ENCODE peak calls at places on chromosome 2, in four cellular contexts. Z, J, X and T are unnamed samples.

GRCh38 chr2:128318776-128319456 is at the start of gene HS6ST1:
- DNase-seq in Z (peak; percentile 24), J (peak; percentile 69), X (peak; percentile 89), T (no peak)

GRCh38 chr2:106108351-106108750 is 85.8 kb downstream of the UXS1 start:
- DNase-seq in Z (no peak), J (no peak), X (no peak), T (peak; percentile 10)

GRCh38 chr2:157891630-157892016 is 15.5 kb upstream of the ACVR1 start:
- DNase-seq in Z (no peak), J (no peak), X (no peak), T (no peak)

GRCh38 chr2:120737802-120738516 is 2.3 kb downstream of the GLI2 start:
- DNase-seq in Z (no peak), J (no peak), X (no peak), T (no peak)

GRCh38 chr2:150063432-150063889 is 424.0 kb downstream of the RND3 start:
- DNase-seq in Z (no peak), J (no peak), X (no peak), T (peak; percentile 20)

GRCh38 chr2:61710711-61711110 is 143.1 kb downstream of the FAM161A start:
- DNase-seq in Z (no peak), J (peak; percentile 61), X (no peak), T (no peak)

GRCh38 chr2:227829337-227829736 is 15.7 kb downstream of the CCL20 start:
- DNase-seq in Z (no peak), J (no peak), X (no peak), T (no peak)

GRCh38 chr2:206570199-206570598 is 72.1 kb upstream of the FAM237A start:
- DNase-seq in Z (no peak), J (no peak), X (no peak), T (no peak)

GRCh38 chr2:236359426-236359825 is 95.2 kb upstream of the ASB18 start:
- DNase-seq in Z (no peak), J (no peak), X (no peak), T (no peak)

GRCh38 chr2:238102865-238103264 is 2.7 kb downstream of the ESPNL start:
- DNase-seq in Z (no peak), J (no peak), X (no peak), T (no peak)

GRCh38 chr2:71494523-71495155 is 41.3 kb downstream of the DYSF start:
- DNase-seq in Z (peak; percentile 89), J (no peak), X (no peak), T (no peak)

GRCh38 chr2:26008851-26009566 is 24.9 kb upstream of the RAB10 start:
- DNase-seq in Z (peak; percentile 43), J (peak; percentile 48), X (no peak), T (no peak)

GRCh38 chr2:117272975-117273671 is 541.4 kb upstream of the DDX18 start:
- DNase-seq in Z (no peak), J (no peak), X (no peak), T (no peak)

GRCh38 chr2:3256655-3257054 is 121.0 kb downstream of the EIPR1 start:
- DNase-seq in Z (no peak), J (no peak), X (no peak), T (no peak)

GRCh38 chr2:99450199-99450598 is 39.6 kb downstream of the REV1 start:
- DNase-seq in Z (no peak), J (no peak), X (no peak), T (no peak)

GRCh38 chr2:97957432-97958183 is 38.1 kb downstream of the TMEM131 start:
- DNase-seq in Z (no peak), J (no peak), X (no peak), T (no peak)

GRCh38 chr2:15935189-15935588 is 5.2 kb upstream of the MYCN start:
- DNase-seq in Z (no peak), J (no peak), X (no peak), T (no peak)

GRCh38 chr2:236735742-236736360 is 166.2 kb downstream of the ACKR3 start:
- DNase-seq in Z (no peak), J (no peak), X (no peak), T (no peak)

GRCh38 chr2:30303094-30303493 is 71.8 kb downstream of the LBH start:
- DNase-seq in Z (no peak), J (no peak), X (no peak), T (no peak)

GRCh38 chr2:30300456-30301221 is 69.3 kb downstream of the LBH start:
- DNase-seq in Z (no peak), J (no peak), X (no peak), T (no peak)

GRCh38 chr2:30298302-30298701 is 67.0 kb downstream of the LBH start:
- DNase-seq in Z (no peak), J (no peak), X (no peak), T (no peak)

GRCh38 chr2:30301551-30301950 is 70.2 kb downstream of the LBH start:
- DNase-seq in Z (no peak), J (no peak), X (no peak), T (no peak)

GRCh38 chr2:30300122-30300455 is 68.8 kb downstream of the LBH start:
- DNase-seq in Z (no peak), J (no peak), X (no peak), T (no peak)
- H3K4me3 ChIP-seq in Z (no peak overlapping the region), J (no peak overlapping the region), X (no peak overlapping the region), T (no peak overlapping the region)

GRCh38 chr2:1091895-1092585 is 141.4 kb downstream of the SNTG2 start:
- DNase-seq in Z (no peak), J (no peak), X (no peak), T (no peak)
- TF ChIP-seq SIN3A in Z (no peak), J (no peak), X (no peak), T (no peak)

DNA sequence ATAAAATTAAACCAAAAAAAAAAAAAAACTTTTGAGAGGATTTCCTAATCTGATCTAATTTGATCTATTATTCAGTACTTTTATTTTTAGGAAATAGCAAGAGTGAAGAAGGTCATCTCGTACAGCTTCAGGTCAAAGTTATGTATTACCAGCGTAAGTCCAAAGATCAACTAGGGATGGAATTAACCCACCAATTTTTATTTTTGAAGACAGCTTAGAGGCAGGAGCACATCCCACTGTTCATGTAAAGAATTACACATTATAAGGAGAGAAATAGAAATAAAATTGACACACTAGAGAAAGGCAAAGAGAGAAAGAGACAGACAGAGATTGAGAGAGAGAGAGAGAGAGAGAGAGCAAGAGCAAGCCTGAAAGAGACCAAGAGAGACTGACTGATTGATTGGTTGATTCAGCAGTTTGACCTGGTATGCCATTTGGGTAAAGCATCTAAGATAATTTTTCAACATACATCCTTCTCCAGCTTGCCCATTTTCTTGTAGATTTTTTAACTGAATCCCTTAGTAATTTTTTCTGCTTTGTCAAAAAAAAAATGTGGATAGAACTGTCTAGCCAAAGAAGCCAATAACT is 25.1 kb downstream of the DOCK10 start:
- DNase-seq in Z (no peak), J (no peak), X (no peak), T (no peak)
- TF ChIP-seq TCF7L2 in Z (no peak), J (no peak), X (no peak), T (no peak)

GRCh38 chr2:240043279-240043990 is 9.9 kb downstream of the OR6B3 start:
- DNase-seq in Z (no peak), J (no peak), X (no peak), T (no peak)
- H3K4me3 ChIP-seq in Z (no peak overlapping the region), J (no peak overlapping the region), X (no peak overlapping the region), T (no peak overlapping the region)

DNA sequence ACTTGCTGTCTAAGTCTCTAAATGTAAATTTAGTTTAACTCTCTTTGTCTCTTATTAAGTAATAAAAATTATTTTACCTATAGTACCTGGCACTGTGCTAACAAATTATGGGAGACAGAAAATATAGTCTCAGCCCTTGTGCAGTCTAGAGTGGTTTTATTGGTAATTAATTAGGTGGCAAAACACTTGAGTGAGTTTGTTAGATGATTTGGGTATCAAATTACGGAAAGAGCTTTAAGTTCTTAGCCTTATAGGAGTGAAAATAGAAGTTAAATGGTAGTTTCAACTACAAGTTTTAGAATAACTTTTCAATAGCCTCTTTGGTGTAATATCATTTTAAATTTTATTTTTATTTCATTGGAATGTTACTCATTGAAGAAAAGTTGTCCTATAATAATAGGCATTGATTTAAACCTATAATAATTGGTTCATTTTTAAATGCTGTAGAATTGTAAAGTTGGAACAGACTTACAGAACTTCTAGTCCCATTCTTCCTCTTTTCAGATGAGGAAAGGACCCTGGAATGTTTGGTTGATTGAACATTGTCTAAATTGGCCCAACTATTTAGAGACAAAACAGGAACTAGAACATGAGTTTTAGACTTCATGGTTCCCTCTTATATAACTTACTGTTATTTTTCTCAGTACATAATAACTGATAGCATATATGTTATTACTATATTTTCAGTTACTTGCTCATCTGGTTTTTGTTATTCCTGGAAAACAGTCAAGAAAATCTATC is 10.2 kb upstream of the HTR2B start:
- DNase-seq in Z (no peak), J (no peak), X (no peak), T (no peak)
- TF ChIP-seq SIN3A in Z (no peak), J (no peak), X (no peak), T (no peak)

GRCh38 chr2:231308631-231309414 is 86.7 kb upstream of the B3GNT7 start:
- DNase-seq in Z (no peak), J (no peak), X (no peak), T (no peak)
- TF ChIP-seq TCF7L2 in Z (no peak), J (no peak), X (no peak), T (no peak)

DNA sequence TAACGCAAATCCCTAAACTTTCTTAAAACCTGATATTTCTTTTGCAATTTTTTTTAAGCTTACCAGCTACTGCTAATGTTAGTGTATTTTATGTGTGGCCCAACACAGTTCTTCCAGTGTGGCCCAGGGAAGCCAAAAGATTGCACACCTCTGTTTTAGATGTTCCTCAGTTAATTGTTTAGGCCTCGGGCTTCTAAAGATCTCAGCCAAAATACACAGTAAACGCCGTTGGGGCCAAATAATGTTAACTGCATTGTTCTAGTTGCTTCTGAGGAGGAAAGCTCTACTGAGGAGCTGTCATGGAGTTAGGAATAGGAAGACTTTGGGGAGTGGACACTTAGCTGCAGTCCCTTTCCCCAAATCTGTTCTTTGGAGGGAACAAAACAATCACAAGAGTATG is 2.0 kb downstream of the HSPE1 start:
- DNase-seq in Z (no peak), J (no peak), X (no peak), T (no peak)
- H3K4me3 ChIP-seq in Z (no peak overlapping the region), J (peak overlapping the region; percentile 68), X (peak overlapping the region; percentile 74), T (peak overlapping the region; percentile 93)